ENCODE peak calls at places on chromosomes 11 and 22, in seven cellular contexts. Q is stimulated activated CD4-positive, alpha-beta T cell treated with anti-CD3 and anti-CD28 coated beads, Interleukin-4, amount 100 ng/mL, for 1 hour; K is COLO829; W is lower leg skin; A is right atrium auricular region; R is HEK293T; D is activated T-cell treated with anti-CD3 and anti-CD28 coated beads, Interleukin-2, amount 50 U/mL, for 72 hours. Z is an unnamed sample.

GRCh38 chr22:37824674-37825641 is 1.8 kb downstream of the GALR3 start:
- DNase-seq in Q (peak), K (no peak), R (no peak), D (peak), A (no peak), W (no peak), Z (no peak)

GRCh38 chr11:107860688-107861087 is 2.1 kb upstream of the SLC35F2 start:
- DNase-seq in W (no peak), D (no peak), R (peak), K (no peak), Q (no peak), A (no peak), Z (no peak)

GRCh38 chr11:10413268-10413667 is 41.8 kb upstream of the AMPD3 start:
- DNase-seq in D (peak), W (no peak), K (no peak), Q (peak), R (no peak), A (peak), Z (peak)

GRCh38 chr22:50308597-50308935 is 1.1 kb upstream of the PLXNB2 start:
- DNase-seq in Q (no peak), D (no peak), A (peak), K (peak), R (no peak), W (peak), Z (no peak)

GRCh38 chr11:111631666-111632039 is 29.4 kb downstream of the SIK2 start:
- DNase-seq in Q (no peak), D (peak), K (no peak), R (no peak), A (no peak), W (no peak), Z (no peak)

GRCh38 chr11:122803306-122803705 is 35.0 kb upstream of the CRTAM start:
- DNase-seq in K (no peak), D (no peak), Q (no peak), A (no peak), R (no peak), W (no peak), Z (no peak)

GRCh38 chr11:870127-870413 is 27.4 kb downstream of the TSPAN4 start:
- DNase-seq in K (no peak), W (no peak), R (no peak), A (no peak), D (no peak), Q (no peak), Z (no peak)

GRCh38 chr22:26170112-26170492 is 840 bp downstream of the SEZ6L start:
- DNase-seq in D (no peak), A (no peak), K (no peak), W (no peak), R (no peak), Q (no peak), Z (no peak)

GRCh38 chr11:47107709-47108108 is 69.0 kb downstream of the ARFGAP2 start:
- DNase-seq in R (no peak), K (no peak), Q (no peak), W (no peak), D (no peak), A (no peak), Z (no peak)

GRCh38 chr11:86579406-86579731 is 93.0 kb downstream of the ME3 start:
- DNase-seq in Q (no peak), R (no peak), D (no peak), A (no peak), W (peak), K (no peak), Z (no peak)

GRCh38 chr11:9315078-9315688 is 790 bp upstream of the TMEM41B start:
- DNase-seq in K (no peak), Q (no peak), A (no peak), R (no peak), D (no peak), W (no peak), Z (no peak)